ENCODE peak calls at places on chromosomes 12 and 14, in nine cellular contexts. H is substantia nigra; S is NCI-H1092 treated with DMSO at 0.1 percent for 48 hours; Z is stimulated activated CD8-positive, alpha-beta memory T cell treated with anti-CD3 and anti-CD28 coated beads, Interleukin-7, amount 100 ng/mL, for 4 hours; X is fibroblast of the aortic adventitia; L is COR-L47; U is thoracic aorta; C is HS-5; O is GOT3. A is an unnamed sample.

GRCh38 chr12:107379852-107380567 is 286.7 kb upstream of the CRY1 start:
- DNase-seq in L (peak; percentile 86), S (peak; percentile 31), H (no peak), C (no peak), U (no peak), Z (no peak), O (no peak), X (peak; percentile 42), A (peak; percentile 50)

GRCh38 chr12:116916714-116917114 is 6.0 kb downstream of the FBXW8 start:
- DNase-seq in H (no peak), Z (peak; percentile 9), S (no peak), C (peak; percentile 40), O (no peak), L (no peak), U (no peak), X (peak; percentile 66), A (no peak)

GRCh38 chr12:85405781-85406522 is 125.9 kb downstream of the ALX1 start:
- DNase-seq in S (no peak), C (peak; percentile 58), H (no peak), X (peak; percentile 76), L (no peak), O (no peak), Z (no peak), U (no peak), A (no peak)

GRCh38 chr14:91230363-91231035 is 14.0 kb downstream of the GPR68 start:
- DNase-seq in S (no peak), O (no peak), Z (no peak), U (no peak), H (no peak), L (no peak), C (no peak), X (peak; percentile 13), A (no peak)

GRCh38 chr12:25904442-25904841 is 54.0 kb upstream of the RASSF8 start:
- DNase-seq in U (no peak), C (no peak), H (no peak), X (peak; percentile 28), S (no peak), L (no peak), Z (no peak), O (no peak), A (no peak)

GRCh38 chr14:103501041-103501870 is 21.4 kb downstream of the CKB start:
- DNase-seq in L (no peak), U (no peak), O (no peak), S (no peak), X (no peak), C (no peak), Z (no peak), H (no peak), A (no peak)

GRCh38 chr14:68137704-68138619 is 318.4 kb downstream of the RAD51B start:
- DNase-seq in C (peak; percentile 83), L (no peak), Z (no peak), X (peak; percentile 87), U (peak; percentile 35), H (no peak), S (peak; percentile 22), O (peak; percentile 15), A (peak; percentile 45)

GRCh38 chr14:104731249-104731924 is 7.4 kb downstream of the ADSS1 start:
- DNase-seq in O (no peak), L (peak; percentile 61), S (peak; percentile 1), Z (no peak), H (no peak), X (no peak), C (no peak), U (no peak), A (no peak)

GRCh38 chr12:238736-239398 is 23.8 kb downstream of the SLC6A13 start:
- DNase-seq in L (no peak), S (no peak), Z (no peak), X (no peak), U (no peak), C (no peak), H (no peak), O (no peak), A (no peak)

GRCh38 chr12:30823140-30823669 is 68.5 kb upstream of the CAPRIN2 start:
- DNase-seq in Z (no peak), L (no peak), U (no peak), C (no peak), X (peak; percentile 5), O (no peak), S (no peak), H (no peak), A (no peak)

GRCh38 chr12:55642275-55643068 is 5.8 kb downstream of the OR10P1 start:
- DNase-seq in L (no peak), U (no peak), H (no peak), Z (no peak), X (no peak), O (no peak), S (no peak), C (no peak), A (no peak)

GRCh38 chr12:95997911-95998510 is 1.9 kb upstream of the HAL start:
- DNase-seq in Z (no peak), C (no peak), U (no peak), X (no peak), S (no peak), O (no peak), H (no peak), L (no peak), A (no peak)

GRCh38 chr12:16218934-16219718 is 58.4 kb downstream of the SLC15A5 start:
- DNase-seq in H (no peak), L (no peak), C (no peak), S (no peak), Z (no peak), X (no peak), O (no peak), U (no peak), A (no peak)

GRCh38 chr12:49328816-49329215 is 5.8 kb downstream of the TROAP start:
- DNase-seq in O (no peak), X (no peak), H (no peak), Z (no peak), U (no peak), C (no peak), L (no peak), S (no peak), A (no peak)

GRCh38 chr12:7146228-7146627 is 16.1 kb downstream of the CLSTN3 start:
- DNase-seq in O (no peak), U (no peak), L (no peak), X (no peak), C (no peak), H (no peak), Z (no peak), S (no peak), A (no peak)

GRCh38 chr12:2341871-2342270 is 289.1 kb downstream of the CACNA1C start:
- DNase-seq in C (peak; percentile 80), X (peak; percentile 79), H (no peak), S (no peak), Z (no peak), L (no peak), O (no peak), U (no peak), A (no peak)

GRCh38 chr12:107519906-107520859 is 165.4 kb upstream of the PWP1 start:
- DNase-seq in C (no peak), Z (no peak), H (no peak), L (no peak), O (no peak), X (no peak), S (peak; percentile 59), U (no peak), A (peak; percentile 61)

GRCh38 chr12:14267724-14268123 is 97.8 kb upstream of the ATF7IP start:
- DNase-seq in U (no peak), O (no peak), L (no peak), X (no peak), S (no peak), H (no peak), C (no peak), Z (no peak), A (no peak)

GRCh38 chr14:74954232-74954946 is 1.0 kb downstream of the PGF start:
- DNase-seq in X (no peak), O (no peak), H (no peak), U (no peak), Z (no peak), C (no peak), S (peak; percentile 75), L (peak; percentile 87), A (peak; percentile 43)

GRCh38 chr12:24991209-24992049 is 42.5 kb upstream of the BCAT1 start:
- DNase-seq in S (peak; percentile 64), O (no peak), H (no peak), C (peak; percentile 34), X (peak; percentile 76), Z (no peak), L (peak; percentile 25), U (no peak), A (peak; percentile 73)

GRCh38 chr14:99475660-99476059 is 5.0 kb downstream of the SETD3 start:
- DNase-seq in U (no peak), C (no peak), Z (no peak), H (no peak), S (no peak), X (peak; percentile 24), L (no peak), O (no peak), A (no peak)

GRCh38 chr12:131986847-131987398 is 37.2 kb downstream of the EP400 start:
- DNase-seq in C (no peak), X (no peak), U (no peak), Z (no peak), O (no peak), L (no peak), S (no peak), H (no peak), A (no peak)

GRCh38 chr14:25102788-25103187 is 52.8 kb upstream of the STXBP6 start:
- DNase-seq in L (no peak), X (no peak), O (no peak), S (no peak), C (no peak), Z (no peak), H (no peak), U (no peak), A (no peak)

GRCh38 chr14:26286806-26287205 is 311.0 kb downstream of the NOVA1 start:
- DNase-seq in Z (no peak), X (peak; percentile 22), C (no peak), L (no peak), S (peak; percentile 50), U (no peak), H (no peak), O (no peak), A (no peak)

GRCh38 chr14:69612014-69612758 is 790 bp downstream of the SUSD6 start:
- DNase-seq in O (no peak), S (peak; percentile 12), U (no peak), X (no peak), C (no peak), H (no peak), L (peak; percentile 26), Z (no peak), A (no peak)

GRCh38 chr14:51786227-51786626 is 74.2 kb upstream of the GNG2 start:
- DNase-seq in Z (no peak), L (no peak), O (no peak), C (no peak), U (no peak), X (no peak), S (no peak), H (no peak), A (no peak)

GRCh38 chr12:64099430-64099829 is 122.7 kb downstream of the KICS2 start:
- DNase-seq in S (no peak), C (peak; percentile 89), U (no peak), X (peak; percentile 99), Z (no peak), L (no peak), H (no peak), O (no peak), A (no peak)

GRCh38 chr12:121072147-121072546 is 33.1 kb upstream of the OASL start:
- DNase-seq in U (no peak), X (no peak), L (no peak), O (no peak), C (no peak), Z (no peak), H (no peak), S (no peak), A (no peak)

GRCh38 chr12:12606793-12607589 is 4.7 kb upstream of the CREBL2 start:
- DNase-seq in U (no peak), Z (no peak), C (no peak), H (no peak), O (no peak), L (no peak), S (no peak), X (peak; percentile 72), A (no peak)

GRCh38 chr14:53956427-53957201 is at the start of gene BMP4:
- DNase-seq in U (peak; percentile 56), X (peak; percentile 43), O (no peak), S (no peak), Z (no peak), L (peak; percentile 61), H (no peak), C (no peak), A (no peak)

GRCh38 chr14:30753452-30753851 is 120.9 kb upstream of the COCH start:
- DNase-seq in H (no peak), C (no peak), S (no peak), X (no peak), L (no peak), Z (no peak), O (no peak), U (no peak), A (no peak)